ENCODE peak calls at places on chromosome 16, in four cellular contexts. N is mesendoderm, M is H9, T is H1. H is an unnamed sample.

GRCh38 chr16:17827313-17827712 is 356.6 kb upstream of the XYLT1 start:
- DNase-seq in N (no peak), M (no peak), T (no peak), H (peak)

GRCh38 chr16:86396918-86397317 is 113.4 kb upstream of the FOXF1 start:
- DNase-seq in N (peak), M (no peak), T (no peak), H (peak)

GRCh38 chr16:8634991-8635736 is 13.7 kb downstream of the METTL22 start:
- DNase-seq in N (peak), M (peak), T (peak), H (peak)

GRCh38 chr16:5678371-5678770 is 580.8 kb upstream of the EEF2KMT start:
- DNase-seq in N (peak), M (peak), T (peak), H (no peak)

GRCh38 chr16:49492090-49492801 is 118.6 kb downstream of the C16orf78 start:
- DNase-seq in N (peak), M (peak), T (peak), H (no peak)

GRCh38 chr16:85650864-85651811 is 37.6 kb downstream of the GINS2 start:
- DNase-seq in N (no peak), M (no peak), T (no peak), H (no peak)

GRCh38 chr16:10070591-10070990 is 111.6 kb downstream of the GRIN2A start:
- DNase-seq in N (no peak), M (no peak), T (no peak), H (no peak)

GRCh38 chr16:72921106-72921505 is 126.8 kb downstream of the ZFHX3 start:
- DNase-seq in N (no peak), M (no peak), T (no peak), H (no peak)

GRCh38 chr16:64475627-64476351 is 646.1 kb downstream of the CDH11 start:
- DNase-seq in N (no peak), M (no peak), T (no peak), H (peak)

GRCh38 chr16:4537376-4538066 is 1.1 kb downstream of the CDIP1 start:
- DNase-seq in N (peak), M (peak), T (no peak), H (no peak)

GRCh38 chr16:49837673-49838360 is 18.1 kb downstream of the ZNF423 start:
- DNase-seq in N (peak), M (no peak), T (no peak), H (no peak)

GRCh38 chr16:67154578-67155304 is 3.9 kb upstream of the B3GNT9 start:
- DNase-seq in N (no peak), M (peak), T (no peak), H (no peak)
- H3K4me2 ChIP-seq in N (no peak), M (peak), T (peak), H (peak)

DNA sequence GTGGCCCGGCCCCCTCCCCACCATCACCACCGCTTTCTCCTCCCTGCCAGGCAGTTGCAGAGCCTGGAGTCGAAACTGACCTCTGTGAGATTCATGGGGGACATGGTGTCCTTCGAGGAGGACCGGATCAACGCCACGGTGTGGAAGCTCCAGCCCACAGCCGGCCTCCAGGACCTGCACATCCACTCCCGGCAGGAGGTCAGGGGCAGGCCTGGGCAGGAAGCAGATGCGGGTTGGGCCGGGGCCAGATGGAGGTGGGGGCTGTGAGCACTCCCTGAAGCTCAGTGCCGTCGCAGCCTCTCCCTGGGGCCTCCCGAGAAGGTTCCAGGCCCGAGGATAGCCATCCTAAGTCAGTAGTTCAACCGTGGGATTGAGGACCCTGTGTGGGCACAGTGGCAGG is 14.2 kb upstream of the ADGRG3 start:
- DNase-seq in N (no peak), M (no peak), T (no peak), H (no peak)
- H2AK5ac ChIP-seq in N (no peak), M (no peak), T (no peak), H (no peak)

GRCh38 chr16:337975-338575 is 14.4 kb downstream of the AXIN1 start:
- DNase-seq in N (no peak), M (no peak), T (no peak), H (no peak)

GRCh38 chr16:337437-337836 is 15.1 kb downstream of the AXIN1 start:
- DNase-seq in N (no peak), M (no peak), T (no peak), H (no peak)

GRCh38 chr16:333406-334094 is 19.0 kb downstream of the AXIN1 start:
- DNase-seq in N (no peak), M (no peak), T (no peak), H (no peak)

GRCh38 chr16:339680-340079 is 12.8 kb downstream of the AXIN1 start:
- DNase-seq in N (no peak), M (no peak), T (no peak), H (no peak)

DNA sequence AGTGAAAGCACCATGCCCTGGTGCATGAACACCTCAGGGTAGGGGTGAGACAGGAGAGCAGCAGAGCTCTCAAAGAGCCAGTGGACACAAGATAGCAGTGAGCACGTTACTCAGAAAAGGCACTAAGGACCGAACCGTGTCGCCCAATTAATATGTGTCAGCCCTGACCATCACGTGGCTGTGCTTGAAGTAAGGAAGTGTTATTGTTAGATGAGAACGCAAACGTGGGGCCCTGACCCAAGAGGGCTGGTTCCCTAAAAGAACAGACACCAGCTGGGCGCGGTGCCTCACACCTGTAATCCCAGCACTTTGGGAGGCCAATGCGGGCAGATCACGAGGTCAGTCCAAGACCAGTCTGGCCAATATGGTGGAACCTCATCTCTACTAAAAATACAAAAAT is 16.3 kb downstream of the AXIN1 start:
- DNase-seq in N (no peak), M (no peak), T (no peak), H (no peak)
- H4K5ac ChIP-seq in N (no peak), M (no peak), T (no peak), H (no peak)

DNA sequence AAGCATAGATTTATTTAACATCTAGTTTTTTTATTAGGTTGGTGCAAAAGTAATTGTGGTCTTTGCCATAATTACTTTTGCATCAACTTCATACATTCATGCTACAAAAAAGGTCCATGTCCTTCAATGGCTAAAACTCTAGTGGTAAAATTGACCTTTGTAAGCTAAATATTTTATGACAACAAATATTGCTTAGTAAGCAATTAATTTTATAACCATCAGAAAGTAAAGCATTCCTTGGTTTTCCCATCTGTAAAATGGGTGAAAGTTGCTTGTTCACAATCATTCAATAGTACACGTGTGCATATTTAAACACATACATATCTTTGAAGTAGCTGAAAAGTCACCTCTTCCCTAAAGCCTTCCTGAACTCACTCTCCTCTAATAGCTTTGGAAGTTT is 789.6 kb downstream of the CDH8 start:
- DNase-seq in N (no peak), M (no peak), T (no peak), H (no peak)
- H3K4me2 ChIP-seq in N (no peak), M (no peak), T (no peak), H (no peak)

GRCh38 chr16:622920-623280 is 7.9 kb upstream of the WFIKKN1 start:
- DNase-seq in N (no peak), M (peak), T (no peak), H (no peak)
- H2AK5ac ChIP-seq in N (no peak), M (no peak), T (no peak), H (no peak)